ENCODE peak calls at places on chromosomes 11 and 22, in six cellular contexts. Y is Caco-2, C is fibroblast of lung, J is heart left ventricle, G is A549, M is mammary epithelial cell. W is an unnamed sample. For H3K4me1, the result is how much of the 10 kb centered on the place peaks cover.

GRCh38 chr11:13535819-13536218 is 40.0 kb upstream of the PTH start:
- DNase-seq in Y (no peak), J (no peak), C (no peak), G (no peak), M (peak), W (no peak)

GRCh38 chr22:50531546-50532352 is 1.9 kb upstream of the TYMP start:
- DNase-seq in J (peak), M (no peak), G (no peak), Y (peak), C (peak), W (peak)

GRCh38 chr11:64976651-64977050 is 4.7 kb upstream of the MAJIN start:
- DNase-seq in G (no peak), M (no peak), Y (no peak), J (no peak), C (no peak), W (no peak)

GRCh38 chr11:59263225-59263894 is 50.6 kb upstream of the MPEG1 start:
- DNase-seq in M (peak), J (no peak), C (no peak), Y (peak), G (no peak), W (no peak)

GRCh38 chr11:34595960-34596359 is 24.9 kb upstream of the EHF start:
- DNase-seq in C (no peak), J (no peak), G (no peak), Y (no peak), M (no peak), W (no peak)

GRCh38 chr22:30640839-30641430 is 5.4 kb downstream of the SLC35E4 start:
- DNase-seq in M (no peak), G (no peak), Y (no peak), J (no peak), C (no peak), W (no peak)

GRCh38 chr11:45180888-45181594 is 34.6 kb downstream of the PRDM11 start:
- DNase-seq in M (peak), G (peak), J (peak), Y (peak), C (peak), W (peak)

GRCh38 chr22:49933236-49933921 is 14.9 kb downstream of the CRELD2 start:
- DNase-seq in Y (no peak), G (no peak), M (no peak), C (no peak), J (peak), W (peak)

GRCh38 chr22:32204856-32205722 is at the start of gene RFPL2:
- DNase-seq in M (peak), G (peak), J (no peak), C (no peak), Y (peak), W (no peak)

GRCh38 chr11:128804481-128804880 is 62.6 kb downstream of the KCNJ1 start:
- DNase-seq in M (peak), C (no peak), J (no peak), Y (no peak), G (no peak), W (no peak)

GRCh38 chr11:134510171-134510570 is 98.1 kb upstream of the B3GAT1 start:
- DNase-seq in G (no peak), C (no peak), J (no peak), Y (peak), M (no peak), W (peak)

GRCh38 chr11:134797411-134798089 is 385.5 kb upstream of the B3GAT1 start:
- DNase-seq in C (no peak), J (no peak), G (no peak), Y (no peak), M (no peak), W (no peak)

DNA sequence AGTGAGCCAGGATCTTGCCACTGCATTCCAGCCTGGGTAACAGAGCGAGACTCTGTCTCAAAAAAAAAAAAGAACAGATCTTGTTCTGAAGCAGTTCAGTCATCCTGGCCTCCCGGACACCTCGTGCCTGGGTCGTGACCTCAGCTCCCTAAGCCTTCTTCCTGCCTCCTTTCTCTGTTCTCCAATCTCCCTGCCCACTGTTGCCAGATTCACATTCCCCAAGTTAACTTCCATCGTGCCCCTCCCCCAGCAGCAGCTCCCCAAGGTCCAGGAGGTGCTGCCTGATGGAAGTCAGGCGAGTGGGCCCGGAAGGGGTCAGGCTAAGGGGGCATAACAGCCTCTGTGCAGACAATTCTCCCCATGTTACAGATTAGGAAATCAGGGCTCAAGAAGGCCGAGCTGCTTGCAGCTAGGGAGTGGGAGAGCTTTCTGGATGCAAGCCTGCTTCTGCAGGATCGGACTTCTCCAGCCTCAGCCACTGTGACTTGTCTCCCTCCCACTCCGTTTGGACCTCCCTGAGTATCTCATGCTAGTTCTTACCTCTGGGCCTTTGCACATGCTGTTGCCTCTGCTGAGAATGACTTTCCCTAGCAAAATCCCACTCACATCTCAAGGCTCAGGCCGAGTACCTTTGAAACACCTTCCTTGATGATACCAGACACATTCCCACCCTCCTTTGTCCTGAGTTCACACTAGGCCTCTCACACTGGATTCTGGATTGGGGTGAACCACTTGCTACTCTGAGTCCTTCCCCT is 14.3 kb upstream of the TMEM184B start:
- DNase-seq in M (no peak), J (no peak), Y (no peak), G (no peak), C (no peak), W (no peak)
- H3K4me1 ChIP-seq in M (under half), J (under half), Y (under half), G (under half), C (under half), W (under half)

GRCh38 chr22:17924076-17924475 is 100.3 kb downstream of the MICAL3 start:
- DNase-seq in C (no peak), G (no peak), J (no peak), Y (no peak), M (no peak), W (no peak)
- H3K4me1 ChIP-seq in C (under half), G (under half), J (under half), Y (under half), M (half or more), W (under half)

GRCh38 chr11:23931443-23931842 is 565.4 kb upstream of the LUZP2 start:
- DNase-seq in J (no peak), C (no peak), Y (no peak), G (no peak), M (no peak), W (no peak)

GRCh38 chr11:23932485-23932898 is 564.4 kb upstream of the LUZP2 start:
- DNase-seq in J (no peak), M (peak), G (no peak), C (peak), Y (no peak), W (no peak)
- H3K4me1 ChIP-seq in J (under half), M (under half), G (under half), C (under half), Y (under half), W (under half)

GRCh38 chr11:66958232-66958955 is at the start of gene PC:
- DNase-seq in J (peak), G (peak), C (peak), M (peak), Y (peak), W (peak)

GRCh38 chr11:66956689-66957290 is 1.4 kb downstream of the PC start:
- DNase-seq in J (no peak), Y (no peak), M (peak), C (peak), G (no peak), W (no peak)

GRCh38 chr11:66962247-66962646 is 4.1 kb upstream of the PC start:
- DNase-seq in Y (no peak), J (no peak), G (no peak), M (no peak), C (no peak), W (no peak)

GRCh38 chr11:66958956-66959274 is 732 bp upstream of the PC start:
- DNase-seq in G (no peak), M (no peak), C (no peak), J (no peak), Y (no peak), W (no peak)

DNA sequence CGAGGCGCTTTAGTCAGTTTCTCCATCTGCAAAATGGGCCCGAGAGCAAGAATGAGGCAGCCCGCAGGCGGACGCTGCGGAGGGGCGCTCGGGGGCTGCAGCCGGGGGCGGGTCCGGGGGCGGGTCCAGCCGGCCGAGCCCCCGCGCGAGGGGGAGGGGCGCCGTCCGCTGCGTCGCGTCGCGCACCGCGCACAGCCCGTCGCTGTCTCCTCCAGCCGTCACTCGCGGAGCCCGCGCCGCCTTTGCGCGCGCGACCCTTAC is 282 bp downstream of the PC start:
- DNase-seq in M (no peak), G (no peak), J (no peak), Y (peak), C (no peak), W (no peak)
- H3K4me1 ChIP-seq in M (under half), G (under half), J (under half), Y (under half), C (under half), W (under half)

DNA sequence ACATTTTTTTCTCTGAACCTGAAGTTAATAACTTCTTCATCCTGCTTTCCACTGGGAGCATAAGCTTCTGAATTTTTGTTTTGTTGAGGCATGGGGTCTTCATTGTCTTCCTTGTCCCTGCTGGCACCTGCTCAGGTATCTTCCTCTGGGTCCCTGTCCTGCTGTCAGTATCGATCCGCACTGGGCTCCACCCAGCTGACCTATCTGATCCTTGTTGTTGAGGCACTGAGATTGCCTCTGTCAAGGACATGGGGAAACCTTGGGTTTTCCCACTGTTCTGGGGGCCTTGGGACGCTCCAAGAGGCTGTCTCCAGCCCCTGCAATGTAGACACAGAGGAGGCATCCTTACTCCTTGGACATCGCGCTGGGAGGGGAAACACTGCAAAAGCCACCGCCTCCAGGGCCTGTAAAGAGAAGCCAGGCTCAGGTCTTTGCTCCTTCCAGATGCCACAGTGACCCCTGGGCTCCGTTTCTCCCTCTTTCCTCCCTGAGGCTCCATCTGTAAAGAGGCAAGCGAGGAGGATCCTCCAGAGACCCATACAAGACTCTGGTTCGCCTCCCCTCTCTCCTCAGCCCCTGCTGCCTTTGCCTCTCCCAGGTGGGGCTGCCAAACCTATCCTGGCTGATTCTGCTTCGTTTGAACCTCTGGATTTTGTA is 8.6 kb upstream of the RBFOX2 start:
- DNase-seq in Y (no peak), J (no peak), G (no peak), M (no peak), C (no peak), W (no peak)
- H3K4me1 ChIP-seq in Y (under half), J (under half), G (under half), M (under half), C (under half), W (under half)

DNA sequence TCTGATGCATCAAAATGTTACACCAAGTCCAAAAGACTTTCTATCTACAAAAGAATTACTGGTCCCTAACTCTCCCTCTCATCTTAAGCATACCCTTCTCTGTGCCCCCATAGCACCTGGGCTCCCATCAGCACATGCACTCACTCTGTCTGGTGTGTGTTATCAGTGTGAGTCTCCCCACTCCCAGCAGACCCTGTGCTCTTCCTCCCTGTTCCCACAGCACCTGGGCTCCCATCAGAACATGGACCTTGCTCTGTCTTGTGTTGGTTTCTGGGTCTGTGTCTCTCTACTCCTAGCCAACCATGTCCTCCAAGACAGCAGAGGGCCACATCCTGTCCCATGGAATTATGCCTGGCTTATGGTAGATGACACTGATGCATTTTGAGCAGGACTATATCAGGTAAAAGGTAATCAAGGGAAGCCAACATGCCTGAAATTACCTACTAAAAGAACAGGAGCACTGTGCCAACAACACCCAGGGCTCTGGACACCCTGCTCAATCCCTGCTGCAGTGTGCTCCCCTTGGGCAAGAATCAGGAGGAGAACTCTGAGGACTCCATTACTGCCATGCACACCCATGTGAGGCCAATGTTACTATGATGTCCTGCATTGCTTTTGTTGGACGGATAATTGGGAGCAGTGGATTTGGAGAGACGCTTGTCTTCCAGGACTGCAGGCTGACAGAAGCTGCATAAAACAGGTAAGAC is 34.3 kb downstream of the GAB4 start:
- DNase-seq in J (no peak), Y (no peak), G (no peak), M (no peak), C (no peak), W (no peak)
- H3K4me1 ChIP-seq in J (under half), Y (under half), G (under half), M (under half), C (under half), W (under half)